ENCODE peak calls at places on chromosomes 16 and 17, in four cellular contexts. H, I, A and Q are unnamed samples.

GRCh38 chr17:47423406-47424295 is 99.9 kb downstream of the EFCAB13 start:
- DNase-seq in H (no peak), I (peak), A (peak), Q (peak)

GRCh38 chr16:77579283-77579985 is 142.9 kb upstream of the NUDT7 start:
- DNase-seq in H (no peak), I (no peak), A (no peak), Q (no peak)

GRCh38 chr16:19879241-19879792 is 5.3 kb downstream of the GPRC5B start:
- DNase-seq in H (peak), I (peak), A (peak), Q (peak)

GRCh38 chr16:84462296-84463210 is 41.9 kb downstream of the MEAK7 start:
- DNase-seq in H (no peak), I (no peak), A (no peak), Q (no peak)

GRCh38 chr16:12971216-12971615 is 69.8 kb downstream of the SHISA9 start:
- DNase-seq in H (no peak), I (peak), A (peak), Q (no peak)

GRCh38 chr17:78771758-78772382 is 10.2 kb downstream of the CYTH1 start:
- DNase-seq in H (no peak), I (no peak), A (no peak), Q (no peak)

GRCh38 chr16:69860233-69861231 is 90.6 kb upstream of the CLEC18A start:
- DNase-seq in H (no peak), I (no peak), A (no peak), Q (no peak)

GRCh38 chr17:50027639-50028206 is 28.2 kb upstream of the ITGA3 start:
- DNase-seq in H (peak), I (peak), A (peak), Q (no peak)

GRCh38 chr16:21302898-21303528 is 24.9 kb upstream of the CRYM start:
- DNase-seq in H (peak), I (peak), A (peak), Q (no peak)

GRCh38 chr17:31390748-31391495 is 553 bp upstream of the RAB11FIP4 start:
- DNase-seq in H (no peak), I (no peak), A (peak), Q (peak)

GRCh38 chr17:18248300-18248731 is 10.2 kb downstream of the FLII start:
- DNase-seq in H (no peak), I (peak), A (peak), Q (peak)

GRCh38 chr16:49964316-49964715 is 60.7 kb upstream of the CNEP1R1 start:
- DNase-seq in H (no peak), I (no peak), A (no peak), Q (no peak)

GRCh38 chr17:34852141-34852540 is 109.1 kb downstream of the CCT6B start:
- DNase-seq in H (no peak), I (no peak), A (no peak), Q (no peak)

GRCh38 chr17:260944-261343 is 79.5 kb upstream of the DOC2B start:
- DNase-seq in H (no peak), I (no peak), A (no peak), Q (no peak)

GRCh38 chr17:73581379-73581778 is 62.9 kb downstream of the SDK2 start:
- DNase-seq in H (no peak), I (no peak), A (no peak), Q (no peak)

GRCh38 chr16:52439171-52439701 is 107.7 kb downstream of the TOX3 start:
- DNase-seq in H (no peak), I (no peak), A (no peak), Q (no peak)

GRCh38 chr16:84916850-84917249 is 94.5 kb downstream of the ZDHHC7 start:
- DNase-seq in H (no peak), I (no peak), A (no peak), Q (no peak)

GRCh38 chr17:77366558-77367245 is 225.9 kb downstream of the SEC14L1 start:
- DNase-seq in H (no peak), I (no peak), A (peak), Q (no peak)

GRCh38 chr17:29133146-29133713 is 47.0 kb downstream of the MYO18A start:
- DNase-seq in H (no peak), I (peak), A (peak), Q (no peak)

GRCh38 chr17:43014946-43015519 is 7.2 kb downstream of the VAT1 start:
- DNase-seq in H (no peak), I (no peak), A (no peak), Q (no peak)

GRCh38 chr17:72134560-72135399 is 14.0 kb downstream of the SOX9 start:
- DNase-seq in H (no peak), I (peak), A (peak), Q (no peak)

GRCh38 chr17:6670999-6671398 is 19.4 kb downstream of the C17orf100 start:
- DNase-seq in H (no peak), I (no peak), A (no peak), Q (no peak)

GRCh38 chr16:69772560-69773254 is 10.6 kb downstream of the WWP2 start:
- DNase-seq in H (no peak), I (no peak), A (peak), Q (peak)

GRCh38 chr17:33163827-33164555 is 129.1 kb downstream of the ASIC2 start:
- DNase-seq in H (peak), I (peak), A (peak), Q (no peak)

GRCh38 chr17:28716740-28717577 is 709 bp downstream of the RAB34 start:
- DNase-seq in H (no peak), I (peak), A (peak), Q (peak)

GRCh38 chr17:79930077-79930785 is 91.0 kb upstream of the CBX4 start:
- DNase-seq in H (no peak), I (no peak), A (peak), Q (peak)

GRCh38 chr16:57976331-57976796 is 5.4 kb upstream of the CNGB1 start:
- DNase-seq in H (no peak), I (peak), A (peak), Q (peak)

GRCh38 chr17:65785109-65785508 is 223.7 kb upstream of the AXIN2 start:
- DNase-seq in H (peak), I (peak), A (peak), Q (no peak)

GRCh38 chr17:3843935-3844516 is 2.0 kb downstream of the NCBP3 start:
- DNase-seq in H (no peak), I (no peak), A (peak), Q (peak)

GRCh38 chr17:8463089-8463488 is 27.4 kb downstream of the NDEL1 start:
- DNase-seq in H (no peak), I (no peak), A (no peak), Q (no peak)

GRCh38 chr17:1545618-1546017 is 17.0 kb downstream of the PITPNA start:
- DNase-seq in H (peak), I (no peak), A (no peak), Q (no peak)

GRCh38 chr17:48745381-48746275 is 17.1 kb upstream of the HOXB13 start:
- DNase-seq in H (no peak), I (no peak), A (no peak), Q (peak)
- TF ChIP-seq EZH2 in H (no peak), I (no peak), A (no peak), Q (peak)

DNA sequence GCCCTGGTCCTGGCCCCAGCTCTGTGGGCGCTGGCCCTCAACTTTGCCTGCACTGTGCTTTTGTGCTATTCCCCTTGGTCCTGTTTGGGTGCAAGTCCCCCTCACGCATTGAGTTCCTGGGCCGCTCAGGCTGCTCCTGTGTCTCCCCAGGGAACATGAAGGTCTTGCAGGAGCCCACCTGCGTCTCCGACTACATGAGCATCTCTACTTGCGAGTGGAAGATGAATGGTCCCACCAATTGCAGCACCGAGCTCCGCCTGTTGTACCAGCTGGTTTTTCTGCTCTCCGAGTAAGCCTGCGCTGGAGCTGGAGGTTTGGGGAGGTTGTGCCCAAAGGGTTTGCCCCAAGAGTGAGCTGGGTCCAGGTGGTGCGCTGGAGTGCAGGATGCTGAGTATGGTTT is 28.2 kb downstream of the IL4R start:
- DNase-seq in H (no peak), I (no peak), A (no peak), Q (no peak)
- H3K4me3 ChIP-seq in H (no peak), I (no peak), A (no peak), Q (no peak)

DNA sequence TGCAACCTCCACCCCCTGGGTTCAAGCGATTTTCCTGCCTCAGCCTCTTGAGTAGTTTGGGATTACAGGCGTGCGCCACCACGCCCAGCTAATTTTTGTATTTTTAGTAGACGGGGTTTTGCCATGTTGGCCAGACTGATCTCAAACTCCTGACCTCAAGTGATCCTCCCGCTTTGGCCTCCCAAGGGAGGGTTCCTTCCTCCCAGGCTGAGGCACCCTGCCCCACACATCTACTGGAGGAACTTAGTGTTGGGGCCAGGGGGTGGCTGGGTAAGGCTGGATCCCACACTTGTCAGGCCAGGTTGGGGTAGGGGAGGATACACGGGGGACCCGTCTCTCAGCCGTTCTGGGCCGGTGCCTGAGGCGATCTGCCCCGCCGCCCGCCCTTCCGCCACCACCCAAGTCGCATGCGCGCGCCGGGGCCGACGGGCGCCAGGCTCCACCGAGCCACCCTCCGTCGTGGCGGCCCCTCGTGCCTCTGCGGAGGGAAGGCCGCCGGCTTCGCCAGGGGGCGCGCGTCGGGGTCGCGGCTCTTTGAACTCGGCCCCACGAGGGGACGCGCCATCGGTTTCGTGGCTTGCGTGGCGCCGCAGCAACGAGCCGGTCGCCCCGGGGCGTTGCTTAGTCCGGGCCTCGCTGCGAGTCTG is 15.9 kb downstream of the GRB7 start:
- DNase-seq in H (no peak), I (no peak), A (no peak), Q (peak)
- TF ChIP-seq CTCF in H (no peak), I (no peak), A (no peak), Q (no peak)

GRCh38 chr16:86501989-86502855 is 8.1 kb upstream of the FOXF1 start:
- DNase-seq in H (no peak), I (no peak), A (no peak), Q (no peak)

GRCh38 chr16:86499889-86500707 is 10.2 kb upstream of the FOXF1 start:
- DNase-seq in H (no peak), I (no peak), A (no peak), Q (peak)

GRCh38 chr16:86502856-86503748 is 7.2 kb upstream of the FOXF1 start:
- DNase-seq in H (no peak), I (no peak), A (no peak), Q (peak)

GRCh38 chr16:86498661-86499493 is 11.4 kb upstream of the FOXF1 start:
- DNase-seq in H (no peak), I (no peak), A (no peak), Q (peak)

DNA sequence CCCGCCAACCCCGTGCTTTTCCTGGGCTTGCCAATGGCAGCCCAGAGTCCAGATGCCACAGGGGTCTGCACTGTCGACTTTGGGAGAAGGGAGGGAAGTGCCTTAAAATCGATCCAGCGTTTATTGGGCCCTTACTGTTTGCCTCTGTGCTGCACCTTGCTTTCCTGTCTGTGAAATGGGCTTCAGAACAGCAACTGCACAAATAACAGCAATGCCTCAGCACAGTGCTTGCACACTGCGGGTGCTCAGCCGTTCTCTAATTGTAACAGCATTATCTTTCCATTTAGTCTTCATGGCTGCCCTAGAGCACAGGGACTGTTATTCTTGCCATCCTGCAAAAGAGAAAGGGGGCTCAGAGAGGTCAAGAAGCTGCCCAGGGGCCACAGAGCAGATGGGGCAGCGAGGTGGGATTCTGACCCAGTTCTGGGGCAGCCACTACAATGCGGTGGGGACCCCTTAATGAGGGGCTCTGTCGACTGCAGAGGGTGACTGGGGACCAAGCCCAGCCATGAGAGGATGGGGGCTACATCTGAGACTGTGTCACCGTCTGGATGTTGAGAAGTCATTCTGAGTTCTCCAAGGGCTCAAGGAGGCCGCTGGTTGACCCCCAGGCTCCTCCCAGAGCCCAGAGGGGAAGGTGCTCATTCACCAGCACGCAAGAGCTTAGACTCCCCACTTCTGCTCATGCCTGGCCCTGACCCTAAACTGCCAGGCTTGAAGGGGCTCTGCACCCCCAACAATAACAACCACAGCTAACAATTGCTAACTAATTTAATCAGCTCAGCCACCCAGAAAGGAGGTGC is 9.4 kb upstream of the FOXF1 start:
- DNase-seq in H (no peak), I (no peak), A (no peak), Q (no peak)
- TF ChIP-seq EZH2 in H (no peak), I (no peak), A (no peak), Q (no peak)

GRCh38 chr16:73062640-73063283 is 14.8 kb upstream of the ZFHX3 start:
- DNase-seq in H (no peak), I (no peak), A (peak), Q (peak)

GRCh38 chr16:73063284-73063733 is 15.4 kb upstream of the ZFHX3 start:
- DNase-seq in H (no peak), I (no peak), A (peak), Q (no peak)

GRCh38 chr16:73064996-73065349 is 17.0 kb upstream of the ZFHX3 start:
- DNase-seq in H (no peak), I (no peak), A (no peak), Q (no peak)

GRCh38 chr16:73064227-73064995 is 16.5 kb upstream of the ZFHX3 start:
- DNase-seq in H (no peak), I (peak), A (peak), Q (no peak)

GRCh38 chr16:73063854-73064226 is 15.9 kb upstream of the ZFHX3 start:
- DNase-seq in H (no peak), I (no peak), A (no peak), Q (no peak)
- H3K4me3 ChIP-seq in H (peak), I (peak), A (peak), Q (no peak)

GRCh38 chr16:4244254-4244812 is 2.5 kb upstream of the SRL start:
- DNase-seq in H (no peak), I (no peak), A (no peak), Q (peak)
- TF ChIP-seq CTCF in H (no peak), I (no peak), A (no peak), Q (no peak)

DNA sequence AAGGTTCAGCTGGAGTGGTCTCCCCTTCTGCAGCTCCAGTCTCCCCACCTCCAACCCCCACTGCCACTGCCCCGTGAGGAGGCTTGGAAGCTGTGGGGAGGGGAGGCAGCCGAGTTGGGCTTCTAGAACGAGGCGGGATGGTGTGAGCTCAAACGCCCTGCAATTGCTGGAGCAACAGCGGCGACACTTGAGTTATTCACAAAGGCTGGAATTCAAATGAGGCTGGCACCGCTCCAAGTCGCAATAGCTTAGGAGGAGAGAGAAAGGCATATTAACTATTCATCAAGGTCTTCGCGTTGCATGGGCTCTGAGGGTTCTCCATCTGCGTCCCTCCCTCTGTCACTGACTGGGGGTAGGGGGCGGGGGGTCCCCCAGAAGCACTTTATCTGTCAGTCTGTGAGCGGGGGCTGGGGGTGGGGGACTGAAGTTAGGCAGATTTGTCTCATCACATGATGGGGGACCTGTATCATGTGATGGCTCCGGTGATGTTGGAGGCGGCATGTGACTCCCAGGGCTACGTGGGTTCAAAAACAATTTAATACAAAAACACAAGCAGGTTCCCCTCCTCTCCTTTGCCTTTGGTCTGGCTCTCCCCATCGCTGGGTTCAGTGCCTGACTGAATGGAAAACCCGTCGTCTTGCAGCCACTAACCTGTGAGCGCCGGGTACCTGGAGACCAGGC is 70.5 kb downstream of the RBBP6 start:
- DNase-seq in H (no peak), I (peak), A (peak), Q (peak)
- TF ChIP-seq EZH2 in H (peak), I (no peak), A (peak), Q (no peak)

GRCh38 chr16:29901607-29901945 is 1.3 kb downstream of the ASPHD1 start:
- DNase-seq in H (no peak), I (no peak), A (no peak), Q (no peak)
- H3K4me3 ChIP-seq in H (no peak), I (peak), A (no peak), Q (no peak)